ENCODE peak calls at places on chromosomes 12 and 14, in four cellular contexts. O is heart right ventricle, Q is adrenal gland, S is pancreas. J is an unnamed sample.

GRCh38 chr12:9750276-9751203 is 10.2 kb downstream of the CD69 start:
- DNase-seq in O (no peak), Q (peak; percentile 29), S (no peak), J (no peak)

GRCh38 chr12:34400423-34400881 is 378.2 kb downstream of the ALG10 start:
- DNase-seq in O (peak; percentile 4), Q (no peak), S (peak; percentile 3), J (no peak)

GRCh38 chr12:105562727-105563072 is 232.2 kb downstream of the C12orf75 start:
- DNase-seq in O (no peak), Q (no peak), S (no peak), J (no peak)

GRCh38 chr12:127620956-127621355 is 646.0 kb upstream of the TMEM132C start:
- DNase-seq in O (no peak), Q (no peak), S (no peak), J (no peak)

GRCh38 chr14:66163023-66163422 is 323.1 kb upstream of the CCDC196 start:
- DNase-seq in O (no peak), Q (no peak), S (no peak), J (no peak)

GRCh38 chr12:75994069-75994740 is 37.4 kb downstream of the PHLDA1 start:
- DNase-seq in O (no peak), Q (no peak), S (no peak), J (no peak)

GRCh38 chr14:101022916-101023435 is 119.5 kb upstream of the RTL1 start:
- DNase-seq in O (no peak), Q (peak; percentile 4), S (peak; percentile 4), J (peak; percentile 3)

GRCh38 chr14:51310453-51311074 is 70.5 kb downstream of the TMX1 start:
- DNase-seq in O (no peak), Q (no peak), S (no peak), J (no peak)

DNA sequence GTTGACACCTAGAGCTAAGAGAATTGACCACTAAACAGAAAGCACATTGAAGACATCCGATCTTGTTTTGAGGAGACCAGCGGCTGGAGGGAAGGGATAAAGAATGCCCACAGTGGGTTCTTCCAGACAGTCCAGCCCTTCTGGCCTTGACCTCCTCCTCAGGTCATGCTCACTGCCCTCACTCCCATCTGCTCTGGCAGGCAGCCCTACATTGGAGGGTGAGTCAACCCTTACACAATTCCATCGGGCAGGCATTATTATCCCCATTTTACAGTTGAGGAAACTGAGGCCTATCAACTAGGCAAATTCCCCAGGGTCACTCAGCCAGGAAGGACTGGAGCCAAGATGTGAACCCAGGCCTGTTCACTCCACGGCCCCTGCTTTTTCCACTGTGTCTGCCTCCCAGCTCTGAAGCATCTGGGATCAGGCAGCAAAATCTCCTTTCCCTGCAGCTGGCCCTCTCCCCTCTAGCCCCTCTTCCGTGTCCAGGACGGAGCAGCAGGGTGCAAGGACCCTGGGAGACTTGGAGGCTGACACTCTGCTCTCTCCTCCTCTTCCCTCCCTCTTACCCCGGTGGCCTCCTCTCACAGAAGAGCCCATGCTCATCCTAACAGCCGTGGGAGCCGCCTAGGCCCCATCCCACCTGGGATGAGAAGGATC is 5.3 kb downstream of the SCNN1A start:
- DNase-seq in O (no peak), Q (peak; percentile 67), S (no peak), J (no peak)
- H3K4me3 ChIP-seq in O (no peak overlapping the region), Q (no peak overlapping the region), S (no peak overlapping the region), J (no peak overlapping the region)

DNA sequence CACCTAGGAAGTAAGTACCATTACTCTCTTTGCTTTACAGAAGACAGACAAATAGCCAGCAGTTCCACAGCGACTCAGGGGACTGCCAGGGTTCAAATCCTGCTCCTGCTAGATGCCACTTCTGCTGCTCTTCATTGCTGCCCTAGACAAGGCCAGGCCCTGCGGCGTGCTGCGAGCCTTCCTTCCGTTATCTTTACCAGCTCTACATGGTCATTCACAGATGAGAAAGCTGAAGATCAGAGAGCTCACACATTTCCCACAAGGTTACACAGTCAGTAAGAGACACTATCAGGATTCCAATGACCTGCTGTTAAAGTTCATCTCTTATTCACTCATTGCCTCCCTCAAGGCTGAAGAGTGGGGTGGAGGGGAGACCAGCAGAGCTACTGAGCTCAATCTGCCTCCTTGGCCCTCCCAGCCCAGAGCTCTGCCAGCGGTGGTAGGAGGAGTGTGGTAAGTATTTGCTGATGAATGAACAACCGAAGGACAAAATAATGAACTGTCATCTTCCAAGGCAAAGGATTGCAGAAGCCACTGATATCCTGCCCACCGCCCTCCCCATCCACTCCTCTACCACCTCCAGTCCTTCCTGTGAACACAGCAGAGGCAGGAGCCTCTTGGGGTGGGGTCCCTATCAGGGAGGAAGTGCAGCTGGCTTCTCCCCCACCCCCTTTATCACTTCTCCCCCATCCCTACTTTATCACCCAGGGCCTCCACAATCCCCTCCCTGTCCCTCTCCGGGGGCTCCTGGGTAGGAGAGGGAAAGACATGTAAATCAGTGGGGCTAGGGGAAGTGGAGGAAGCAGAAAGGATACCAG is 14.7 kb upstream of the HDAC7 start:
- DNase-seq in O (no peak), Q (peak; percentile 86), S (no peak), J (no peak)
- H3K27ac ChIP-seq in O (no peak overlapping the region), Q (peak overlapping the region; percentile 84), S (no peak overlapping the region), J (no peak overlapping the region)

GRCh38 chr14:97443412-97443811 is 646.2 kb downstream of the VRK1 start:
- DNase-seq in O (no peak), Q (no peak), S (no peak), J (no peak)

GRCh38 chr14:97445367-97445766 is 648.2 kb downstream of the VRK1 start:
- DNase-seq in O (no peak), Q (no peak), S (no peak), J (no peak)

GRCh38 chr14:97441740-97442362 is 644.7 kb downstream of the VRK1 start:
- DNase-seq in O (no peak), Q (no peak), S (no peak), J (no peak)

GRCh38 chr14:97444248-97444647 is 647.1 kb downstream of the VRK1 start:
- DNase-seq in O (no peak), Q (no peak), S (no peak), J (no peak)

GRCh38 chr14:97442363-97442762 is 645.2 kb downstream of the VRK1 start:
- DNase-seq in O (no peak), Q (no peak), S (no peak), J (no peak)
- H3K4me3 ChIP-seq in O (no peak overlapping the region), Q (no peak overlapping the region), S (no peak overlapping the region), J (no peak overlapping the region)

GRCh38 chr12:79415296-79415695 is 275.5 kb downstream of the PAWR start:
- DNase-seq in O (no peak), Q (no peak), S (no peak), J (no peak)

GRCh38 chr12:79414252-79414651 is 276.5 kb downstream of the PAWR start:
- DNase-seq in O (no peak), Q (no peak), S (no peak), J (no peak)

GRCh38 chr12:79413796-79414195 is 277.0 kb downstream of the PAWR start:
- DNase-seq in O (no peak), Q (no peak), S (no peak), J (no peak)

GRCh38 chr12:79411791-79412190 is 279.0 kb downstream of the PAWR start:
- DNase-seq in O (no peak), Q (no peak), S (no peak), J (no peak)

GRCh38 chr12:79415754-79416435 is 274.9 kb downstream of the PAWR start:
- DNase-seq in O (no peak), Q (no peak), S (peak; percentile 52), J (no peak)
- H3K27ac ChIP-seq in O (no peak overlapping the region), Q (no peak overlapping the region), S (peak overlapping the region; percentile 34), J (no peak overlapping the region)

GRCh38 chr12:112406519-112407488 is 2.6 kb downstream of the RPL6 start:
- DNase-seq in O (no peak), Q (no peak), S (no peak), J (no peak)
- H3K4me3 ChIP-seq in O (peak overlapping the region; percentile 78), Q (no peak overlapping the region), S (peak overlapping the region; percentile 81), J (no peak overlapping the region)

J was measured in gastrocnemius medialis.